ENCODE peak calls at places on chromosomes 11 and 22, in four cellular contexts. L, M, N and G are unnamed samples.

GRCh38 chr11:789951-790350 is at the start of gene CEND1:
- DNase-seq in N (no peak), M (peak), L (no peak), G (peak)

GRCh38 chr11:12544986-12545775 is 129.0 kb upstream of the TEAD1 start:
- DNase-seq in L (no peak), N (no peak), M (no peak), G (peak)

GRCh38 chr11:504994-505344 is 2.1 kb downstream of the RNH1 start:
- DNase-seq in L (no peak), M (no peak), N (no peak), G (no peak)

GRCh38 chr11:18705651-18706281 is 7.2 kb downstream of the TMEM86A start:
- DNase-seq in L (no peak), N (peak), M (peak), G (no peak)

GRCh38 chr22:46678003-46678657 is 57.9 kb downstream of the GRAMD4 start:
- DNase-seq in N (no peak), M (no peak), L (no peak), G (no peak)

GRCh38 chr11:113977071-113977490 is 2.2 kb downstream of the HTR3A start:
- DNase-seq in L (no peak), M (no peak), N (no peak), G (no peak)

GRCh38 chr11:10623797-10624761 is 55.6 kb upstream of the LYVE1 start:
- DNase-seq in N (peak), M (no peak), L (no peak), G (peak)

GRCh38 chr22:32830473-32830872 is 29.0 kb downstream of the TIMP3 start:
- DNase-seq in M (no peak), N (peak), L (no peak), G (no peak)

GRCh38 chr22:43186272-43187170 is at the start of gene TTLL12:
- DNase-seq in N (peak), M (peak), L (no peak), G (peak)

GRCh38 chr11:21514298-21514697 is 678.6 kb upstream of the ANO5 start:
- DNase-seq in M (no peak), N (no peak), L (no peak), G (no peak)

GRCh38 chr11:94194712-94195111 is 66.1 kb downstream of the PANX1 start:
- DNase-seq in M (no peak), N (no peak), L (no peak), G (no peak)

GRCh38 chr11:62539238-62539925 is 7.2 kb downstream of the AHNAK start:
- DNase-seq in L (peak), M (peak), N (no peak), G (peak)

GRCh38 chr11:126636911-126637799 is 281.7 kb downstream of the ST3GAL4 start:
- DNase-seq in M (no peak), L (no peak), N (no peak), G (peak)

GRCh38 chr11:45026835-45027234 is 76.2 kb upstream of the TP53I11 start:
- DNase-seq in M (no peak), N (no peak), L (no peak), G (no peak)

GRCh38 chr11:123451183-123451907 is 21.3 kb downstream of the GRAMD1B start:
- DNase-seq in N (no peak), L (no peak), M (no peak), G (no peak)

GRCh38 chr22:37260939-37261338 is 16.9 kb upstream of the RAC2 start:
- DNase-seq in M (no peak), N (peak), L (no peak), G (peak)

GRCh38 chr11:20035701-20036601 is 124.3 kb downstream of the DBX1 start:
- DNase-seq in L (no peak), M (no peak), N (no peak), G (peak)

GRCh38 chr11:114606003-114606801 is 10.6 kb upstream of the NXPE4 start:
- DNase-seq in L (no peak), M (no peak), N (no peak), G (peak)

GRCh38 chr11:67027483-67027930 is 4.6 kb downstream of the SYT12 start:
- DNase-seq in M (no peak), N (no peak), L (no peak), G (no peak)

GRCh38 chr11:99019676-99020075 is 1.1 kb upstream of the CNTN5 start:
- DNase-seq in L (no peak), M (no peak), N (no peak), G (no peak)

GRCh38 chr11:45811571-45812290 is 6.8 kb downstream of the SLC35C1 start:
- DNase-seq in M (no peak), N (no peak), L (no peak), G (no peak)

GRCh38 chr22:36155702-36156101 is 4.9 kb downstream of the APOL3 start:
- DNase-seq in N (no peak), M (peak), L (no peak), G (peak)

GRCh38 chr11:17063171-17064002 is 14.1 kb downstream of the RPS13 start:
- DNase-seq in N (peak), L (no peak), M (no peak), G (peak)

GRCh38 chr11:33258631-33259184 is 1.5 kb downstream of the HIPK3 start:
- DNase-seq in L (no peak), N (no peak), M (no peak), G (peak)

GRCh38 chr11:104534268-104534667 is 364.0 kb downstream of the CASP12 start:
- DNase-seq in L (peak), M (no peak), N (no peak), G (peak)

GRCh38 chr11:36237341-36237740 is 51.9 kb downstream of the COMMD9 start:
- DNase-seq in M (no peak), N (no peak), L (no peak), G (no peak)

GRCh38 chr11:47376543-47377371 is 1.6 kb downstream of the SPI1 start:
- DNase-seq in L (no peak), N (peak), M (no peak), G (no peak)

GRCh38 chr11:31805037-31805628 is 6.0 kb downstream of the PAX6 start:
- DNase-seq in N (no peak), M (no peak), L (no peak), G (no peak)

GRCh38 chr11:109864834-109865557 is 228.2 kb upstream of the ZC3H12C start:
- DNase-seq in L (no peak), M (no peak), N (no peak), G (peak)

GRCh38 chr11:19777032-19777341 is 64.3 kb downstream of the NAV2 start:
- DNase-seq in L (no peak), N (no peak), M (no peak), G (no peak)

GRCh38 chr11:1077417-1078119 is 2.9 kb downstream of the MUC2 start:
- DNase-seq in N (peak), L (no peak), M (peak), G (no peak)

GRCh38 chr11:43852057-43852636 is 28.5 kb upstream of the ALKBH3 start:
- DNase-seq in N (no peak), M (peak), L (peak), G (peak)

GRCh38 chr22:48664586-48664985 is 1163.1 kb downstream of the BRD1 start:
- DNase-seq in M (no peak), L (no peak), N (no peak), G (no peak)

GRCh38 chr11:28195449-28195848 is 87.3 kb downstream of the METTL15 start:
- DNase-seq in M (no peak), N (no peak), L (no peak), G (no peak)

GRCh38 chr22:44578115-44578457 is 80.1 kb upstream of the RTL6 start:
- DNase-seq in M (no peak), N (no peak), L (no peak), G (no peak)

GRCh38 chr22:17872491-17872890 is 98.2 kb upstream of the BID start:
- DNase-seq in N (no peak), M (no peak), L (no peak), G (no peak)

GRCh38 chr11:45859661-45860140 is 12.4 kb downstream of the CRY2 start:
- DNase-seq in M (peak), L (peak), N (peak), G (peak)

DNA sequence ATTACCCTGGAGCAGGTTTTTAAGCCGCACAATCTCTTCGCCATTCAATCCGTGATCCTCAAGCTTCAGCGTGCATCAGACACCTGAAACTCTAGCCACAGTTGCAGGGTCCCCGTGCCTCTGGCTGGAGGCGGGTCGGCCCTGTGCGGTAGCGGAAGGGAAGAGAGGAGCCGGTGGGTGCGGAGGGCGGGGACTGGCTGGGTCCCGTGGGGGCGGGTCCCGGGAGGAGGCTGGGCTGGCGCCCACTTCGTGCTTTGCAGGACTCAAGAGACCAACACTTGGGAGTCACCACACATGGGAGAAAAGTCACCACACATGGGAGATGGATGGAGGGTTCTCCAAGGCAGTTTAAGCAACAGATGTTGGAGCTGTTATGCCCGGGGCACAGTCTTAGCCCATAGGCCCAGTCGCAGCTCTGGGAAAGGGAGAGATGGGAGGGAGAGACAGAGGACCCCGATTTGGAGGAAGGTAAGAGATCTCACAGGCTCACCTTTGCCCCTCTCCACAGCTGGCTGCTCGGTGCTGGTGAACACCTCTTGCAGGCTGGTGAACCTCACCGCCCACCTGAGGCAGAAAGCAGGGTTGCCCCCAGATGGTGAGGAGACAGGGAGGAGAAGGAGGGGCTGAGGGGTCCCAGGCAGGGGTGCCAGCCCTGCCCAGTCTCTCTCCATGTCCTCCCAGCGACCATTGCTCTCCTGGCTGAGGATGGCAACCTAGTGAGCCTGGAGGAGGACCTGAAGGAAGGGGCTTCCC is 965 bp downstream of the C22orf15 start:
- DNase-seq in L (no peak), M (no peak), N (peak), G (no peak)
- H3K4me3 ChIP-seq in L (peak), M (no peak), N (peak), G (no peak)

GRCh38 chr11:75814686-75815344 is at the start of gene UVRAG:
- DNase-seq in N (peak), M (peak), L (peak), G (peak)

GRCh38 chr11:75816561-75817239 is 1.7 kb downstream of the UVRAG start:
- DNase-seq in N (no peak), M (no peak), L (no peak), G (no peak)

GRCh38 chr11:75814369-75814685 is 683 bp upstream of the UVRAG start:
- DNase-seq in M (no peak), L (no peak), N (no peak), G (no peak)

GRCh38 chr11:75813622-75814039 is 1.4 kb upstream of the UVRAG start:
- DNase-seq in L (no peak), M (no peak), N (no peak), G (no peak)

GRCh38 chr11:75815345-75815983 is 454 bp downstream of the UVRAG start:
- DNase-seq in L (no peak), M (no peak), N (peak), G (peak)
- TF ChIP-seq CTCF in L (no peak), M (no peak), N (no peak), G (no peak)

GRCh38 chr11:15941206-15941770 is 415.1 kb downstream of the SOX6 start:
- DNase-seq in M (peak), N (peak), L (peak), G (no peak)
- H3K4me3 ChIP-seq in M (no peak), N (no peak), L (no peak), G (no peak)

GRCh38 chr22:30612789-30613188 is 5.8 kb downstream of the TCN2 start:
- DNase-seq in N (no peak), M (no peak), L (no peak), G (no peak)
- TF ChIP-seq CTCF in N (no peak), M (no peak), L (no peak), G (no peak)